ENCODE peak calls at places on chromosomes 12 and 14, in four cellular contexts. H, D, W and Y are unnamed samples.

GRCh38 chr14:36690301-36691020 is 28.8 kb downstream of the PAX9 start:
- DNase-seq in W (no peak), H (peak), D (no peak), Y (no peak)

GRCh38 chr12:125533434-125534029 is 468.3 kb downstream of the AACS start:
- DNase-seq in H (peak), W (peak), D (peak), Y (no peak)

GRCh38 chr14:34713681-34714319 is 593 bp downstream of the CFL2 start:
- DNase-seq in W (peak), D (peak), H (peak), Y (no peak)

GRCh38 chr14:70448633-70449032 is 3.3 kb upstream of the ADAM21 start:
- DNase-seq in D (no peak), H (peak), W (no peak), Y (peak)

GRCh38 chr12:68559246-68559645 is 51.5 kb upstream of the RAP1B start:
- DNase-seq in H (peak), D (no peak), W (no peak), Y (no peak)

GRCh38 chr14:61854898-61855297 is 92.7 kb downstream of the SNAPC1 start:
- DNase-seq in D (no peak), W (no peak), H (no peak), Y (no peak)

GRCh38 chr12:98418357-98419075 is 96.9 kb upstream of the TMPO start:
- DNase-seq in D (peak), H (peak), W (no peak), Y (peak)

GRCh38 chr12:28550757-28551381 is 360.6 kb downstream of the CCDC91 start:
- DNase-seq in H (peak), D (no peak), W (no peak), Y (peak)

GRCh38 chr12:100138048-100138907 is 4.4 kb downstream of the BLTP3B start:
- DNase-seq in W (peak), H (peak), D (no peak), Y (no peak)

GRCh38 chr12:11729008-11729407 is 79.5 kb downstream of the ETV6 start:
- DNase-seq in W (peak), H (peak), D (peak), Y (no peak)

GRCh38 chr12:123471374-123472068 is 13.6 kb downstream of the SNRNP35 start:
- DNase-seq in H (peak), W (no peak), D (no peak), Y (peak)

GRCh38 chr12:19412844-19413243 is 26.4 kb upstream of the AEBP2 start:
- DNase-seq in D (no peak), W (no peak), H (no peak), Y (no peak)

GRCh38 chr12:103807561-103808238 is 33.3 kb downstream of the NT5DC3 start:
- DNase-seq in H (no peak), D (no peak), W (no peak), Y (no peak)

GRCh38 chr14:57461777-57462320 is 31.8 kb downstream of the CCDC198 start:
- DNase-seq in D (no peak), W (no peak), H (peak), Y (no peak)

GRCh38 chr12:112482734-112483133 is 64.0 kb downstream of the PTPN11 start:
- DNase-seq in W (no peak), H (no peak), D (no peak), Y (no peak)

GRCh38 chr12:102484017-102484731 is 3.8 kb upstream of the IGF1 start:
- DNase-seq in W (peak), H (peak), D (peak), Y (peak)

GRCh38 chr12:64521838-64522237 is 69.9 kb downstream of the TBK1 start:
- DNase-seq in H (no peak), W (no peak), D (no peak), Y (no peak)

GRCh38 chr14:44895716-44896115 is 66.0 kb downstream of the KLHL28 start:
- DNase-seq in D (no peak), H (peak), W (no peak), Y (peak)

GRCh38 chr12:94080684-94081009 is 67.7 kb upstream of the PLXNC1 start:
- DNase-seq in H (no peak), D (no peak), W (no peak), Y (no peak)

GRCh38 chr12:53694746-53695145 is 18.9 kb upstream of the ATP5MC2 start:
- DNase-seq in W (no peak), H (no peak), D (no peak), Y (no peak)

GRCh38 chr14:47392351-47392750 is 283.1 kb downstream of the MDGA2 start:
- DNase-seq in W (no peak), D (no peak), H (no peak), Y (no peak)

GRCh38 chr12:46553911-46554310 is 181.3 kb upstream of the SLC38A2 start:
- DNase-seq in W (no peak), D (no peak), H (peak), Y (no peak)

GRCh38 chr12:122139266-122139665 is 34.8 kb downstream of the IL31 start:
- DNase-seq in H (no peak), D (no peak), W (no peak), Y (no peak)

GRCh38 chr12:42730286-42730685 is 140.7 kb upstream of the PRICKLE1 start:
- DNase-seq in W (no peak), D (no peak), H (peak), Y (no peak)

GRCh38 chr12:6078378-6079083 is 45.9 kb downstream of the VWF start:
- DNase-seq in D (no peak), H (no peak), W (no peak), Y (no peak)

GRCh38 chr14:53902307-53902706 is 54.3 kb downstream of the BMP4 start:
- DNase-seq in D (no peak), W (no peak), H (no peak), Y (no peak)

GRCh38 chr14:26598081-26598671 is 343 bp upstream of the NOVA1 start:
- DNase-seq in H (peak), W (no peak), D (peak), Y (no peak)

GRCh38 chr12:47912575-47912974 is 7.8 kb upstream of the VDR start:
- DNase-seq in D (no peak), H (no peak), W (no peak), Y (no peak)

GRCh38 chr14:97185186-97185585 is 388.0 kb downstream of the VRK1 start:
- DNase-seq in H (peak), D (no peak), W (peak), Y (no peak)

GRCh38 chr12:6778212-6778570 is 5.9 kb downstream of the LAG3 start:
- DNase-seq in D (no peak), H (no peak), W (no peak), Y (no peak)

GRCh38 chr14:54642950-54643695 is 76.2 kb downstream of the SAMD4A start:
- DNase-seq in H (peak), W (peak), D (no peak), Y (no peak)

GRCh38 chr14:60196291-60196690 is 31.1 kb upstream of the DHRS7 start:
- DNase-seq in D (no peak), W (no peak), H (peak), Y (no peak)

GRCh38 chr14:74793506-74794155 is 30.5 kb downstream of the YLPM1 start:
- DNase-seq in D (no peak), W (peak), H (peak), Y (no peak)
- TF ChIP-seq CTCF in D (no peak), W (peak), H (peak), Y (peak)

DNA sequence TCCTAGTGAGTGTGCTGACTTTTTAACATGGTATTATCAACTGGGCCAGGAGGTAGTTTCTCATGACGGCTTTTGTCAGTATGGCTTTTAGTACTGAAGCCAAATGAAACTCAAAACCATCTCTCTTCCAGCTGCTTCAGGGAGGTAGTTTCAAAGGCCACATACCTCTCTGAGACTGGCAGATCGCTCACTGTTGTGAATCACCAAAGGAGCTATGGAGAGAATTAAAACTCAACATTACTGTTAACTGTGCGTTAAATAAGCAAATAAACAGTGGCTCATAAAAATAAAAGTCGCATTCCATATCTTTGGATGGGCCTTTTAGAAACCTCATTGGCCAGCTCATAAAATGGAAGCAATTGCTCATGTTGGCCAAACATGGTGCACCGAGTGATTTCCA is 141.1 kb downstream of the HMGA2 start:
- DNase-seq in W (no peak), H (no peak), D (no peak), Y (peak)
- TF ChIP-seq CTCF in W (no peak), H (no peak), D (no peak), Y (no peak)

DNA sequence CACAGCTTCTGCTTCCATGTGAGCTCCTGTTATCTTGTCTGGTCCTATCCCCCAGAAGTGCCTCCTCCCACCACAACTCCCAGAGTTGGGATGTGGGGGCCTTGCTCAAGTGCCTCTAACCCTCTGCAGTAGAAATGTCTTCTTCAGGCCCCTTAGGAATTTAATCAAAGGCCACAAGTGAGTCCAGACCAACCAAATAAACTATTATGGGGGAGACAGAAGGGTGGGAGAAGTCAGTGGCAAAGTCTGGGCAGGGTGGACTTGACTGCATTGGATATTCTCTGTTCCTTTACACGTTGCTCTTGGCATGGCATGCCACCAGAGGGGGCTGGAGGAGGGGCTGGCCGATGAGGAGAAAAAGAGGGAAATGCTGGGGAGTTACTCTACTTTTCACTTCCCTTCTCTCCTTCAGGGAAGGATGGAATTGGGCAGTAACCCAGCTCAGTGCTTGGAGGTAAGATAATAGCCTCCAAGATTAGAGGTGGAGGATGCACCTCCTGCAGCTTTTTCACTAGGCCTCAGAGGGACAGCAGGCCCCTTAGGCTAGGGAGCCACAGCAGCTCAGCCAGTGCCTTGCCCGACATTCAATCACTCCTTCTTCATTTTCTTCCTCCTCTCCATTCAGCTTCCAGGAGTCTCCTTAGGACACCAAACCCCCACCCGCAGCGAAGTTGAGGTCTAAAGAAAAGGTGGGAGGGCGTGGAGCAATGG is 1.2 kb upstream of the AP1G2 start:
- DNase-seq in H (no peak), W (peak), D (no peak), Y (no peak)
- TF ChIP-seq CTCF in H (peak), W (peak), D (no peak), Y (peak)

DNA sequence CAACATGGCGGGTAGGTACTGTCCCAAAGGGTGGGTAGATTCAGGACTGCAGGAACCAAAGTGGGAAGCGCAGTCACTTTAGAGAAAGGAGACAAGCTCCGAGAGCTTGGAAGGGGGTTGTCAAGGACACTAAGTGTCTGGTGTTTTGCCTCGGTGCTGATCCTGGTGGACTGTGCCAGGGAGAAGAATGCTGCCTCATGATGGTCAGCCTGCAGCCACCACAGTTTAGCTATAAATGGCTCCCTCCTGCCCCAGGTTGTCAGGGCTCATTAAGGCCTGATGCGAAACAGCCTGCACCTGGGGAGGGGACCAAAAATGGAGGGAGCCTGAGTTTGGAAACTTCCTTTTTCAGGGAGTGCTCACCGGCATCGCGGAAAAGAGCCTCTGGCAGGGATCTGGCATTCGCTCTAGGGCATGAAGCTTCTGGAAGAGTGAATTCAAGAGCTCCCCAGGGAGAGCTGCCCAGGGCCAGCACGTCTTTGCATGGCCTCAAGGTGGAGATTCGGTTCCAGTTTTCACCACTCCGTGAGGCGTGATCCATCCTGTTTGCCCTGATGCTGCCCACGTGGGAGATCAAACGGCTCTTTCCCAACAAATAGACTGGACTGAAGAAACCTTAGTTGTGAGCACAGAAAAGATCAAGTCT is 164.0 kb downstream of the FOXN3 start:
- DNase-seq in D (no peak), W (no peak), H (peak), Y (no peak)
- TF ChIP-seq CTCF in D (no peak), W (no peak), H (peak), Y (no peak)

GRCh38 chr14:99596772-99597171 is 7.2 kb downstream of the CCDC85C start:
- DNase-seq in D (no peak), W (no peak), H (no peak), Y (no peak)
- TF ChIP-seq CTCF in D (no peak), W (no peak), H (no peak), Y (no peak)

GRCh38 chr12:62817556-62818271 is 117.2 kb downstream of the PPM1H start:
- DNase-seq in H (peak), D (no peak), W (no peak), Y (peak)
- TF ChIP-seq CTCF in H (no peak), D (no peak), W (no peak), Y (peak)

DNA sequence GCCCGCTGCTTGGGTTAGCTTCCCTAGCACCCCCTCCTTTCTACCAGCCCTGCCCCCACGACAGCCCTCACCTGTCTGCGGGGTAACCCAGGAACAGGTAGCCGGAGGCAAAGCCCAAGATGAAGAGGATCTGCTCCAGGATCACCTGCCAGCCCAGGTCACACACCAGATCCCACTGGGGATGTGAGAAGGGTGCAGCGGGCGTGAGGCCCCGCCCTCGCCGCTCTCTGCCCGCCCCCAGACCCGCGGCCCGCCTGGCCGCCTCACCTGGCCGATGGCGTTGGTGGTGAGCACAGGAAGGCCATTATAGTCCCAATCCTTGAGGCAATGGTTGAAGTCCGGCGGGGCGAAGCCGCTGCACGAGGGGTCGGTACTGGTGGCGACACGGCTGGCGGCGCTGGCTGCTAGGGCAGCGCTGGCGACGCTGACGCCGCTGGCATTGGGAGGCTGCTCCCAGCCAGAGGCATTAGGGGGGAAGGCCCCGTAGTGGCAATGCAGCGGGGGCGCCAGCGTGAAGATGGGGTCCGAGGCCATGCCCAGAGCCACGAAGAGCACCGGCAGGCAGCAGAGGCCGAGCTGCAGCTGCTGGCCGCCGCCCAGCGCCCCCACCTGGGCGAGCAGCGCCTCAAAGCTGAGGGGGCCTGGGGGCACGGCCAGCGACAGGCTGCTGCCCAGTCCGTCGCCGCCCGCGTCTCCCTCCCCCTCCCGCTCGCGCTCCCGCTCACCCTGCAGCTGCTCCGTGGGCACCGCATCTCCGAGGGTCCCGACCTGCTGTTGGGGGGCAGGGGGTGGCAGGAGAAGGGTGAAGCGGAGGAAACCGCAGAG is 794 bp downstream of the SLC22A17 start:
- DNase-seq in W (no peak), D (no peak), H (no peak), Y (no peak)
- TF ChIP-seq CTCF in W (no peak), D (no peak), H (no peak), Y (no peak)

DNA sequence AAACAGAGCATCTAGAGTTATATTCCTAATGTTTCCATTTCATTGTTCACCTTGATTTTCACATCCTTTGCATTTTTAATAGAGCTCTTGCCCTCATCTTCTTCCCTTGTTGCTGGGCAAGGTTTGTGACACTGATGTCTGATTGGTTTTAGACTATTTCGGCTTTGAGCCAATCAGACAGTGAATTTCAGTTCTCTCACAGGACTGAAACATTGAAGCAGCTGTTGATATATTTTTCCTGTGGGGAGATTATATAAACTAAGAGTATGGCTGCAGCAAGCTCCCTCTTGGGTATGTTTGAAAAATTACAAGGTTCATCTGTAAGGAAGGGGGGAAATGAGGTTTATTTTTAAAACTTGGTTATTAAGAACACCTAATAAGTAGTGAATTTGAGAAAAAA is 51.2 kb downstream of the ATF7IP start:
- DNase-seq in D (no peak), W (peak), H (peak), Y (peak)
- TF ChIP-seq CTCF in D (no peak), W (peak), H (peak), Y (no peak)

GRCh38 chr14:94773017-94773681 is 3.2 kb upstream of the GSC start:
- DNase-seq in D (no peak), H (no peak), W (no peak), Y (no peak)
- TF ChIP-seq CTCF in D (no peak), H (no peak), W (no peak), Y (no peak)

GRCh38 chr14:75702107-75702506 is 41.1 kb downstream of the TTLL5 start:
- DNase-seq in D (no peak), H (no peak), W (no peak), Y (no peak)

GRCh38 chr14:75699331-75699730 is 38.3 kb downstream of the TTLL5 start:
- DNase-seq in H (no peak), D (no peak), W (no peak), Y (no peak)

GRCh38 chr14:75700295-75700694 is 39.2 kb downstream of the TTLL5 start:
- DNase-seq in D (no peak), W (no peak), H (no peak), Y (no peak)

GRCh38 chr14:75697918-75698317 is 36.9 kb downstream of the TTLL5 start:
- DNase-seq in W (no peak), H (no peak), D (no peak), Y (no peak)

GRCh38 chr14:75697371-75697770 is 36.3 kb downstream of the TTLL5 start:
- DNase-seq in H (no peak), D (no peak), W (no peak), Y (no peak)
- TF ChIP-seq CTCF in H (no peak), D (no peak), W (no peak), Y (no peak)